ENCODE peak calls at places on chromosomes 11 and 22, in six cellular contexts. P, R, J, T, F and V are unnamed samples. For H3K4me1, the result is how much of the 10 kb centered on the place peaks cover.

GRCh38 chr22:35708453-35708852 is 9.2 kb upstream of the APOL5 start:
- DNase-seq in T (no peak), P (no peak), F (no peak), J (no peak), R (no peak), V (no peak)

GRCh38 chr22:27238935-27239510 is 562.5 kb downstream of the MN1 start:
- DNase-seq in F (peak), P (peak), J (no peak), R (no peak), T (peak), V (peak)

GRCh38 chr11:27413218-27413617 is 50.2 kb upstream of the CCDC34 start:
- DNase-seq in J (no peak), F (no peak), T (no peak), R (no peak), P (no peak), V (no peak)

GRCh38 chr11:118914178-118914918 is 11.4 kb downstream of the BCL9L start:
- DNase-seq in R (peak), J (no peak), P (peak), T (peak), F (no peak), V (peak)

GRCh38 chr11:70432065-70432464 is 33.7 kb downstream of the CTTN start:
- DNase-seq in T (peak), F (no peak), J (no peak), R (no peak), P (no peak), V (no peak)

GRCh38 chr11:11789735-11790369 is 51.9 kb upstream of the USP47 start:
- DNase-seq in T (no peak), J (no peak), F (no peak), P (no peak), R (no peak), V (no peak)

GRCh38 chr11:106459135-106459534 is 381.7 kb downstream of the AASDHPPT start:
- DNase-seq in R (no peak), T (no peak), F (no peak), P (no peak), J (no peak), V (no peak)

GRCh38 chr22:35597692-35598395 is 19.3 kb downstream of the MB start:
- DNase-seq in F (peak), P (no peak), T (no peak), J (no peak), R (no peak), V (no peak)

GRCh38 chr22:40626826-40627225 is 9.7 kb downstream of the MRTFA start:
- DNase-seq in P (no peak), T (no peak), R (no peak), F (no peak), J (no peak), V (no peak)

GRCh38 chr11:61162092-61162935 is 1.1 kb upstream of the VPS37C start:
- DNase-seq in R (peak), J (peak), P (no peak), F (peak), T (no peak), V (no peak)

GRCh38 chr11:105960252-105961245 is 61.5 kb downstream of the MSANTD4 start:
- DNase-seq in R (no peak), P (no peak), F (peak), J (no peak), T (no peak), V (no peak)

DNA sequence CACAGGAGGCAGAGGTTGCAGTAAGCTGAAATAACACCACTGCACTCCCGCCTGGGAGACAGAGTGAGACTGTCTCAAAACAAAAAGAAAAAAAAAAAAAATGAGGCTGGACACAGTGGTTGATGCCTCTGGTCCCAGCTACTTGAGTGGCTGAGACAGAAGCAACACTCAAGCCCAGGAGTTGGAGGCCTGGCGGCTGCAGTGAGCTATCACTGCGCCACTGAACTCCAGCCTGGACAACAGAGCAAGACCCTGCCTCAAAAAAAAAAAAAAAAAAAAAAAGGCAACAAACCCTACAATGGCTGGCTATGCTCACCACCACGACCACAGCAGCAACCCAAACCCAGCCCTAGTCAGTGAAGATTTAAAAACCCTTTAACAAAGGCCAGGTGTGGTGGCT is 8.2 kb downstream of the NAP1L4 start:
- DNase-seq in J (no peak), F (no peak), P (no peak), T (no peak), R (no peak), V (no peak)
- H3K4me1 ChIP-seq in J (under half), F (under half), P (under half), T (under half), R (under half), V (under half)

DNA sequence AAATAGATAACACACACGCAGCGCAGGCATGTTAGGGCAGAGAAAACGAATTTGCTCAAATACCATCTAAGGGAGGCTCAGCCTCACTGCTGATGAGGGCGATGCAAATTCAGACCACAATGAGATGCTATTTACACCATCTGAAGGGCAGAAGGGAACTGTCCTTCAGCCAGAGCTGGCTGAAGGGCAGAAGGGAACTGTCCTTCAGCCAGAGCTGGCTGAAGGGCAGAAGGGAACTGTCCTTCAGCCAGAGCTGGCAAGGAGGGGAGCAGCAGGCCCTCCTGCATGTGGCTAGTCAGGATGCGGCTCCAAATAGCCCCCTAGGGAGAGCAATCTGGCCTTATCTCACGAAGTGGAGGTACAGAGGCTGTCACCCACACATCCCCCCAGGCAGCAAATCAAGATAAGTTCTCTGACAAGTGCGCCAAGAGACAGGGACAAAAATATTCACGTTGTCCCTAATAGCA is 7.5 kb upstream of the SLC39A13 start:
- DNase-seq in T (no peak), R (no peak), J (no peak), F (peak), P (no peak), V (no peak)
- TF ChIP-seq POLR2A in T (no peak), R (no peak), J (no peak), F (no peak), P (no peak), V (no peak)

GRCh38 chr22:42925598-42925997 is 68.5 kb upstream of the ARFGAP3 start:
- DNase-seq in F (no peak), T (no peak), P (no peak), R (no peak), J (no peak), V (no peak)
- H3K4me1 ChIP-seq in F (half or more), T (half or more), P (under half), R (under half), J (under half), V (under half)

GRCh38 chr11:66268210-66268952 is at the start of gene RAB1B:
- DNase-seq in J (peak), R (peak), F (peak), T (peak), P (peak), V (peak)
- TF ChIP-seq POLR2A in J (peak), R (peak), F (peak), T (peak), P (peak), V (peak)

DNA sequence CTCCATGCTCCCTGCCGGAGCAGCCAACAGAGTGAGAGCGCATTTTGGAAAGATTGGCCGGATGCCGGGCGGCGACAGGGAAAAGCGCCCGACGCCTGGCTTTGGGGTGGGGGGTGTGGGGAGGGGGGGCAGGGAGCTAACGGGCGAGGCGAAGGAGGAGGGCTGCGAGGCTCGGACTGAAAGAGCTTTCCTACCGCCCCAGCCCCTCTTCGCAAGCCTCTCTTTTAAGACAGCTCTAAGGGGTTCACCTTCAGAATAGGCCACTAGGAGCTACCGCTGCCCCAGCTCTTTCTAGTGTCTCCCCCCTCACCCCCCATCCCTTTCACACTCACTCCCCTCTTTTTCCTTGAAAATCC is 3.5 kb upstream of the DBX1 start:
- DNase-seq in R (no peak), P (no peak), T (no peak), F (no peak), J (no peak), V (no peak)
- H3K4me1 ChIP-seq in R (under half), P (under half), T (under half), F (under half), J (under half), V (under half)

GRCh38 chr11:130897262-130898182 is 18.8 kb downstream of the SNX19 start:
- DNase-seq in J (no peak), R (peak), F (peak), P (peak), T (peak), V (peak)
- TF ChIP-seq POLR2A in J (no peak), R (no peak), F (no peak), P (peak), T (peak), V (no peak)

DNA sequence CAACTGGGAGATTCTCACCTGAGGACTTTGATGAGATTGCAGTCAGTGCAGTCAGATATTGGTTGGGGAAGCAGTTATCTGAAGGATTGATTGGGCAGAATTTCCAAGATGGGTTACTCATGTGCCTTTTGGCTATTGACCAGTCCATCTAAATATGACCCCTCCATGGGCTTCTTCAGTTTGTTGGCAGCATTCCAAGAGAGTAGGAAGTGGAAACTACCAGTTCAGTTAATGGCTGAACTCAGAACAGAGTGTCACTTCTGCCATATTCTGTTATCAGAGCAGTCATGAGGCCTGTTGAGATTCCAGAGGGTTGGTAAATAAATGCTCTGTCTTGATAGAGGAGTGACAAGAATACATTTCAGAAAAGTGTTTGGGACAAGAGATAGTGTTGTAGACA is 71.0 kb downstream of the CYP2R1 start:
- DNase-seq in F (no peak), R (no peak), T (no peak), P (no peak), J (no peak), V (no peak)
- H3K4me1 ChIP-seq in F (under half), R (under half), T (under half), P (under half), J (under half), V (under half)

GRCh38 chr11:911031-911889 is 650 bp upstream of the CHID1 start:
- DNase-seq in F (peak), R (peak), J (no peak), P (peak), T (peak), V (peak)
- TF ChIP-seq POLR2A in F (no peak), R (no peak), J (peak), P (no peak), T (peak), V (no peak)

GRCh38 chr11:1763796-1764661 is at the start of gene CTSD:
- DNase-seq in J (peak), T (peak), R (peak), P (peak), F (peak), V (peak)
- H3K4me1 ChIP-seq in J (under half), T (under half), R (under half), P (under half), F (half or more), V (under half)

DNA sequence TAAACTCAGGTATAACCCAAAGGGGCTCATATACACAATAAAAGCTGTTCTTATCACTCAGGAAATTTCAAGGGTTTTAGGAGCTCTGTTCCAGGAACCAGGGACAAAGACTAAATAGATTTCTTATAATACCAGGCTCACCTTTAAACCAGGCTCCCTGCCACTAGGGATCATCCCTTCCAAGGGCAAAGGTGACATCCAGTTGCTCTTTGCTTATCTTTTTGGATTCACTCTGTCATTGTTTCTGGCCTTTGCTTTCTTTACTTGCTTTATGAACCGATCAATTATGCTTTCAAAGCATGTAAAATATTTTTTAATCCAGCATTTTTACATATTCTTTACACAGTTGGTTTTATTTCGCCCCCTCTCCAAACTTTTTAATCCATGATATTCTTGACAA is 321.7 kb upstream of the SYN3 start:
- DNase-seq in F (no peak), P (no peak), R (no peak), J (no peak), T (no peak), V (no peak)
- TF ChIP-seq POLR2A in F (no peak), P (no peak), R (no peak), J (no peak), T (no peak), V (no peak)